ENCODE peak calls at places on chromosomes 7 and 10, in four cellular contexts. H, U, O and A are unnamed samples.

GRCh38 chr7:46205478-46205877 is 284.4 kb upstream of the IGFBP3 start:
- DNase-seq in U (no peak), H (no peak), O (no peak), A (no peak)

GRCh38 chr7:131488361-131488760 is 68.1 kb downstream of the PODXL start:
- DNase-seq in U (no peak), H (no peak), O (no peak), A (no peak)

GRCh38 chr7:98860069-98860468 is 9.7 kb downstream of the TMEM130 start:
- DNase-seq in O (no peak), H (no peak), U (no peak), A (no peak)

GRCh38 chr7:315516-316265 is 25.7 kb downstream of the FOXL3 start:
- DNase-seq in H (no peak), O (no peak), U (no peak), A (no peak)

GRCh38 chr10:86976362-86977056 is 8.2 kb downstream of the ADIRF start:
- DNase-seq in O (no peak), U (no peak), H (no peak), A (no peak)

GRCh38 chr7:82005056-82005455 is 235.2 kb upstream of the HGF start:
- DNase-seq in O (no peak), H (no peak), U (no peak), A (no peak)

GRCh38 chr10:79127151-79127961 is 58.6 kb downstream of the ZMIZ1 start:
- DNase-seq in O (peak; percentile 59), H (no peak), U (peak; percentile 77), A (no peak)

GRCh38 chr10:80136134-80136571 is 3.6 kb downstream of the PLAC9 start:
- DNase-seq in O (peak; percentile 80), H (no peak), U (peak; percentile 87), A (no peak)

GRCh38 chr10:97059006-97059871 is 126.5 kb downstream of the SLIT1 start:
- DNase-seq in U (no peak), O (no peak), H (peak; percentile 36), A (no peak)

GRCh38 chr7:128408709-128409434 is 910 bp downstream of the IMPDH1 start:
- DNase-seq in H (no peak), U (no peak), O (no peak), A (no peak)

GRCh38 chr7:111274882-111275281 is 184.0 kb downstream of the LRRN3 start:
- DNase-seq in H (no peak), U (no peak), O (no peak), A (no peak)

GRCh38 chr7:49001610-49002033 is 77.3 kb downstream of the CDC14C start:
- DNase-seq in U (peak; percentile 12), O (no peak), H (no peak), A (no peak)

GRCh38 chr10:35563266-35563891 is 41.8 kb upstream of the GJD4 start:
- DNase-seq in U (peak; percentile 79), O (peak; percentile 70), H (no peak), A (peak; percentile 32)

GRCh38 chr7:140646931-140647647 is 6.5 kb upstream of the DENND2A start:
- DNase-seq in H (no peak), U (peak; percentile 66), O (peak; percentile 65), A (peak; percentile 44)

GRCh38 chr10:103555712-103556111 is 62.2 kb downstream of the NEURL1 start:
- DNase-seq in U (no peak), O (no peak), H (no peak), A (no peak)

GRCh38 chr10:28551086-28551485 is 18.2 kb downstream of the WAC start:
- DNase-seq in H (no peak), O (no peak), U (no peak), A (no peak)

GRCh38 chr7:129572205-129572604 is 39.3 kb upstream of the NRF1 start:
- DNase-seq in O (no peak), U (no peak), H (no peak), A (no peak)

GRCh38 chr10:112741830-112742402 is 208.1 kb upstream of the TCF7L2 start:
- DNase-seq in H (no peak), U (no peak), O (no peak), A (no peak)

GRCh38 chr7:105759670-105760548 is 116.5 kb downstream of the ATXN7L1 start:
- DNase-seq in H (peak; percentile 5), O (peak; percentile 34), U (peak; percentile 57), A (peak; percentile 15)

GRCh38 chr7:17019106-17019505 is 137.3 kb upstream of the AGR3 start:
- DNase-seq in O (no peak), U (no peak), H (no peak), A (no peak)